ENCODE peak calls at places on chromosomes 7 and 10, in four cellular contexts. Y, F, H and S are unnamed samples.

GRCh38 chr7:135855836-135856235 is 107.2 kb upstream of the FAM180A start:
- DNase-seq in H (no peak), F (no peak), Y (no peak), S (no peak)

GRCh38 chr7:82442492-82443043 is 1.0 kb downstream of the CACNA2D1 start:
- DNase-seq in Y (no peak), H (no peak), F (no peak), S (no peak)

GRCh38 chr10:89414879-89415821 is 782 bp downstream of the IFIT5 start:
- DNase-seq in H (no peak), Y (no peak), F (no peak), S (peak; percentile 46)

GRCh38 chr10:79487296-79488194 is 24.8 kb upstream of the EIF5AL1 start:
- DNase-seq in Y (no peak), H (peak; percentile 83), F (peak; percentile 61), S (peak; percentile 86)

GRCh38 chr10:21946946-21947345 is 56.6 kb downstream of the DNAJC1 start:
- DNase-seq in H (no peak), Y (no peak), F (no peak), S (no peak)

GRCh38 chr7:44184221-44184873 is 4.9 kb downstream of the GCK start:
- DNase-seq in H (no peak), Y (no peak), F (no peak), S (no peak)

GRCh38 chr7:18370689-18371088 is 124.9 kb upstream of the HDAC9 start:
- DNase-seq in Y (no peak), H (no peak), F (no peak), S (no peak)

GRCh38 chr7:44065431-44066110 is at the start of gene PGAM2:
- DNase-seq in F (no peak), Y (no peak), H (no peak), S (peak; percentile 61)

DNA sequence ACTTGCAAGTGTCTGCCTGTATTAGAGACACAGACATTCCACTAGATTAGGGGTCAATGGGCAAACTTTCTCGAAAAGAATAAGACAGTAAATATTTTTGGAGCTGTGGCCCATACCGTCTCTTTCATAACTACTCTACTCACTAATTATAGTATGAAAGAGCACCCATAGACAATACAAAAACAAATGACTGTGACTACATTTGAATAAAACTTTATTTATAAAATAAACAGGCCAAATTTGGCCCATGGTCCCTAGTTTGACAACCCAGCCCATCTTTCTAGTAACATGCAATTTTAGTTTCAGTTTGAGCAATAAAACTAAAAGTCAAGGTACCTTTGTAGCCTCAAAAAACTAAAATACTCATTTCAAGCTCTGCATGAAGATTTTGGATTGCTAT is 294.6 kb downstream of the PARD3 start:
- DNase-seq in H (no peak), Y (no peak), F (no peak), S (no peak)
- TF ChIP-seq MAX in H (no peak), Y (no peak), F (no peak), S (no peak)

DNA sequence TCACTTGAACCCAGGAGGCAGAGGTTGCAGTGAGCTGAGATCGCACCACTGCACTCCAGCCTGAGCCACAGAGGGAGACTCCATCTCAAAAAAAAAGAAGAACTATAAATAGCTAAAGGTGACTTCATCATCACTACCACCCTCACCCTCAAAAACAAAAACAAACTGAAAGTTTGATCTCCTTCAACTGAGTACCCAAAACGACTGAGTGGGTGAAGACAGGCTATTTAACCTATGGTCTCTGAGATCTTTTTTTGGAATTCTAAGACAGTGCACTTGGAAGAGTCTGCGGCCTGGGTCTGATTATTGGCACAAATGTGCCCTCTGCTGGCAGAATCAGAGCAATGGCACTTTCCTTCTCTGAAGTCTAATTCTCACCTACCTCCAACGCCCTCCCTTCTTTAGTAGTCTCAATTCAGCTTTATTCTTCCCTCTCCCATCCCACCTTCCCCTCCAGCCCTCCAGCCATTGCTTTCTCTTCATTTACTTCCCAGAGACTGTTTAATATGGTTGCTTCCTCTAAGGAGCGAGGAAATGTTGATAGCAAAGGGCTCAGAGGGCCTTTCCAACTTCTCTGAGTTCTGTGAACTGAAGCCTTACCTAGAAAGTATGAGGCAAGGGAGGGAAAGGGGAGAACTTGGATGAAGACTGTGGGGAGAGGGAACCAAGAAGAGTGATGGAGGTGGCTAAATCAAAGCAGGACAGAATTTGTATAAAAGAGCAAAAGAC is 2.9 kb upstream of the MYOZ1 start:
- DNase-seq in H (peak; percentile 79), Y (peak; percentile 53), F (peak; percentile 50), S (peak; percentile 57)
- TF ChIP-seq CBFB in H (no peak), Y (no peak), F (no peak), S (no peak)

DNA sequence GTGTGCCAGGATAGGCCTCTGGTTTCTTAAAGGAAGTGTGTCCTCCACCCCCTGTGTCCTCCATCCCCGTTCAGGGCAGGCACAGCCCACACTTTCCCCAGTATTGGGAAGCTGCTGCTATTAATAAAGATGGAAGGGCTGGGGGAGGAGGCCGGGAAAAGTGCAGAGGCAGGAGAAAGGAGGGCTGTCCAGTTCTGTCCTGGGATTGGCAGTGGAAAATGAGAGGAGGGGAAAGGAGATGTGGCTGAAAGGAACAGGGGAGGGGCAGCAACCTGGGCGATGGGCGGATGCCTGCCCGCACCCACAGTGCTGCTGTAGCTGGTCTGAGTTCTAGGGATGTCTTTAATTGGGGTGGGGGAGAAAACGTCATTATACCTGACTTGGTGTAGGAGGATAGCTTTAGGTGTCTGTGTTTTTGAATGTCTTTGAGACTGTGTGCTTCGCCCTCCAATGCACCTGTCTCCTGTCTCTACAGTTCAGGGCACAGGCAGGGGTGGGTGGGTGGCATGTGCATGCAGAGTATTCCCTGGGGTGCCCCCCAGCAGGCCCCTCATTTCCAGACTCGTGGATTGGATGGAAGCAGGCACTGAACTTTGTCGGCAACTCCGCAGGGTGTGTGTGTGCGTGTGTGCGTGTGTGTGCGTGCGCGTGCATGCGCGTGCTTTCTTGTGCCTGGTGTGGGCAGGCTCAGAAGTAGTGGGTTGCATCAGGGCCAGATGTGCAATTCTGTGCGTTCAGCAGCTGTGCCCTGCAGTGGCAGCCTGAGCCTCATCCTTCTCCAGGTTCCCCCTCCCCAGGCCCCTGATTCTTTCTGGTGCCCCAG is 2.5 kb downstream of the TRIM8 start:
- DNase-seq in F (no peak), H (no peak), Y (no peak), S (no peak)
- TF ChIP-seq MAX in F (no peak), H (no peak), Y (no peak), S (no peak)

DNA sequence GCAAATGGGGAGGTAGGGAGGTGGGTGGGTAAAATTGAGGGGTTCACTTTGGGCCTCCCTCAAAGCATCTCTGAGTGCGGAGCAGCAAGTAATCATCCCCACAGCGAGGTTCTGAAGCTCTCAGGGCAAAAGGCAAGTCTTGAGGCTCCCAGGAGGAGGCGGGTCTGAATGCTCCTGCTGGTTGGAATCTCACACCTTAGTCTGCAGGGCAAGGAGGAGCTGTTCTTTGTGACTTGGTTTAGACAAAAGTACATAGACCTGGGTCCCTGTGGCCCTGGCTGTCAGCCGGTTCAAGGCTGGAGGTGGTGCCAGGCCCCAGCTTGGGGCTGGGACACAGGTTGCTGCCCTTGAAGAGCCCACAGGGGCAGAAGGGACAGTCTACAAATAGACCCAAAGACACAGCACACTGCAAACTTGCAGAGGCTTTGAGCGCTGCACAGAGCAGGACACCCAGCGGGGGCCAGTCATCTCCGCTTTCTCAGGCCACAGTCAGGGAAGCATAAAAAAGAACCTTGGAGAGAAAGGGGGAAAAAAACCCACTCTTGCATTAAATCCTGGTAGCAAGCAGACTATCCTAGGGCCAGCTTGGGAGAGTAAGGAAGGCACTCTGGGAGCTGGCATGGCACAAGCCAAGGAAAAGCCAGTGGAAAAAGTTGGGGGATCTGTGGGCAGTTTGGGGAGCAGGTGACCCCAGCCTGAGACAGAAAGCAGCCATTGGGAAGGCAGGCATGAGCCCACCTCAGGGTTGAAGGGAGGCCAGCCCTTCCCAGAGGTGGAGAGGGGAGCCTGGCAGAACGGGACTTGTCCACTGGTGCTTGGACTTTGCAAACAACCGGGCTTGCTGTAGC is 928 bp upstream of the C10orf71 start:
- DNase-seq in H (peak; percentile 51), F (no peak), Y (no peak), S (no peak)
- TF ChIP-seq CBFB in H (no peak), F (no peak), Y (no peak), S (no peak)

GRCh38 chr7:98398567-98399372 is 2.1 kb downstream of the BAIAP2L1 start:
- DNase-seq in Y (no peak), F (no peak), H (no peak), S (no peak)
- TF ChIP-seq MAX in Y (no peak), F (no peak), H (no peak), S (no peak)

DNA sequence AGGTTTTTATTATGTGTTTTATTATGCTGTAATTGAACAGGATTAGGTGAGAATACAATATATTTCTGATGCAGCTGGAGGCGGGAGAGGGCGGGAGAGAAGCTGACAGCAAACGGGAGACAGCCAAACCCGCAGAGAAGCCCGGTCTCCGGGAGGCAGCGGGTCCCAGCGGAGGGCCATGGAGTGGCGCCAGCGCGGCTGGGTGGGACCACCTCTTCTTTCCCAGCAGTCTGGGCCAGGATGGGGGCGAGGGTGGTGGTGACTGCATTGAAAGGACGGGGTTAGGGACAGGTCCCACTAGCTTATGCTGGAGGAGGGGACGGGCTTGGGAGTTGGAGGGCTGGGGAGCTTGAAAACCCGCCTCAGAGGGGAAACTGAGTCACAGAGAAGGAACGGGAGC is 14.5 kb upstream of the KAZALD1 start:
- DNase-seq in Y (no peak), H (no peak), F (no peak), S (no peak)
- TF ChIP-seq CBFB in Y (no peak), H (no peak), F (no peak), S (no peak)

GRCh38 chr7:54419209-54419608 is 123.0 kb upstream of the VSTM2A start:
- DNase-seq in Y (no peak), H (no peak), F (no peak), S (peak; percentile 29)
- TF ChIP-seq MAX in Y (no peak), H (no peak), F (no peak), S (no peak)

GRCh38 chr10:5045095-5045494 is 41.4 kb upstream of the AKR1C2 start:
- DNase-seq in Y (no peak), H (no peak), F (no peak), S (no peak)

GRCh38 chr10:5041471-5042023 is 37.9 kb upstream of the AKR1C2 start:
- DNase-seq in F (peak; percentile 74), Y (no peak), H (no peak), S (no peak)

GRCh38 chr10:5042922-5043321 is 39.3 kb upstream of the AKR1C2 start:
- DNase-seq in Y (no peak), H (no peak), F (no peak), S (no peak)

GRCh38 chr10:5046410-5046809 is 42.8 kb upstream of the AKR1C2 start:
- DNase-seq in H (no peak), Y (no peak), F (no peak), S (no peak)

GRCh38 chr10:5043716-5044115 is 40.1 kb upstream of the AKR1C2 start:
- DNase-seq in Y (no peak), H (no peak), F (no peak), S (no peak)
- TF ChIP-seq CBFB in Y (no peak), H (no peak), F (no peak), S (no peak)

GRCh38 chr7:101243786-101244384 is 996 bp downstream of the FIS1 start:
- DNase-seq in H (peak; percentile 89), Y (no peak), F (no peak), S (peak; percentile 83)
- TF ChIP-seq MAX in H (no peak), Y (no peak), F (no peak), S (no peak)

DNA sequence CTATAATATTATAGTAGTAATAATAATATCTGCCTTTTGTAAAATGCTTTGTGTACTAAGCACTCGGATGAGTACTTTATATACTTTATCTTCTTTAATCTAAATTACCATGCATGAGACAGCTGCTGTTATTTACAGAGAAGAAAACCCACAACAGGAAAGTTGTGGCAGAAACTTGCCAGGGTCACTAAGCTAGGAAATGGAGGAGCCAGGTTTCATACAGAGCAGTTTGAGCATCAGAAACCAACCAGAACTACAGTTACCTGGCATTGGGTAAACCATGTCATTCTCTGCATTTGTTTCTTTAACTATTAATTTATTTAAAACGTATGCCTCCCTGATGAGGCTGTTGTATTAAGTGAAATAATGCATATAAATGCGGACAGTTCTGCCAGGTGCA is 129.9 kb downstream of the CSTF2T start:
- DNase-seq in H (no peak), F (no peak), Y (no peak), S (no peak)
- TF ChIP-seq CBFB in H (no peak), F (no peak), Y (no peak), S (no peak)